ENCODE peak calls at places on chromosomes 1 and 21, in four cellular contexts. One of them, this sample, is unnamed. For H3K9me3, the result is how much of the 10 kb centered on the place peaks cover.

GRCh38 chr1:207817778-207818751 is 66.2 kb downstream of the CD46 start:
- DNase-seq in cardiac muscle cell: no peak
- DNase-seq in PC-3: no peak
- DNase-seq in neural progenitor cell: no peak
- DNase-seq in this sample: no peak

GRCh38 chr1:155226910-155227260 is 18.4 kb downstream of the MTX1 start:
- DNase-seq in cardiac muscle cell: peak
- DNase-seq in neural progenitor cell: peak
- DNase-seq in PC-3: peak
- DNase-seq in this sample: no peak

GRCh38 chr1:103373991-103374390 is 151.5 kb upstream of the RNPC3 start:
- DNase-seq in cardiac muscle cell: no peak
- DNase-seq in neural progenitor cell: no peak
- DNase-seq in PC-3: no peak
- DNase-seq in this sample: no peak

GRCh38 chr21:44085491-44086321 is 21.5 kb upstream of the PWP2 start:
- DNase-seq in PC-3: no peak
- DNase-seq in cardiac muscle cell: no peak
- DNase-seq in neural progenitor cell: no peak
- DNase-seq in this sample: no peak

GRCh38 chr21:44881586-44881939 is 8.1 kb upstream of the PTTG1IP start:
- DNase-seq in PC-3: no peak
- DNase-seq in cardiac muscle cell: no peak
- DNase-seq in neural progenitor cell: no peak
- DNase-seq in this sample: no peak

GRCh38 chr1:17167041-17167782 is 37.7 kb upstream of the PADI1 start:
- DNase-seq in cardiac muscle cell: no peak
- DNase-seq in neural progenitor cell: no peak
- DNase-seq in PC-3: no peak
- DNase-seq in this sample: no peak

GRCh38 chr21:29228306-29228705 is 70.4 kb upstream of the BACH1 start:
- DNase-seq in neural progenitor cell: no peak
- DNase-seq in cardiac muscle cell: no peak
- DNase-seq in PC-3: no peak
- DNase-seq in this sample: no peak

GRCh38 chr1:13700521-13701273 is 709 bp downstream of the PRDM2 start:
- DNase-seq in neural progenitor cell: peak
- DNase-seq in cardiac muscle cell: no peak
- DNase-seq in PC-3: peak
- DNase-seq in this sample: no peak

GRCh38 chr1:158101944-158102343 is 78.8 kb upstream of the CD1D start:
- DNase-seq in PC-3: peak
- DNase-seq in neural progenitor cell: no peak
- DNase-seq in cardiac muscle cell: no peak
- DNase-seq in this sample: no peak

GRCh38 chr1:115475901-115476300 is 137.9 kb upstream of the NGF start:
- DNase-seq in cardiac muscle cell: no peak
- DNase-seq in PC-3: no peak
- DNase-seq in neural progenitor cell: no peak
- DNase-seq in this sample: no peak

GRCh38 chr1:2985694-2986548 is 35.3 kb upstream of the ACTRT2 start:
- DNase-seq in cardiac muscle cell: no peak
- DNase-seq in neural progenitor cell: no peak
- DNase-seq in PC-3: no peak
- DNase-seq in this sample: no peak
- H3K9me3 ChIP-seq in cardiac muscle cell: under half
- H3K9me3 ChIP-seq in neural progenitor cell: under half
- H3K9me3 ChIP-seq in PC-3: under half
- H3K9me3 ChIP-seq in this sample: under half

GRCh38 chr1:199914546-199914945 is 113.0 kb upstream of the NR5A2 start:
- DNase-seq in neural progenitor cell: no peak
- DNase-seq in PC-3: peak
- DNase-seq in cardiac muscle cell: no peak
- DNase-seq in this sample: no peak

GRCh38 chr1:199920635-199921034 is 106.9 kb upstream of the NR5A2 start:
- DNase-seq in neural progenitor cell: no peak
- DNase-seq in PC-3: no peak
- DNase-seq in cardiac muscle cell: no peak
- DNase-seq in this sample: no peak

GRCh38 chr1:199913313-199913712 is 114.2 kb upstream of the NR5A2 start:
- DNase-seq in cardiac muscle cell: no peak
- DNase-seq in PC-3: no peak
- DNase-seq in neural progenitor cell: no peak
- DNase-seq in this sample: no peak

DNA sequence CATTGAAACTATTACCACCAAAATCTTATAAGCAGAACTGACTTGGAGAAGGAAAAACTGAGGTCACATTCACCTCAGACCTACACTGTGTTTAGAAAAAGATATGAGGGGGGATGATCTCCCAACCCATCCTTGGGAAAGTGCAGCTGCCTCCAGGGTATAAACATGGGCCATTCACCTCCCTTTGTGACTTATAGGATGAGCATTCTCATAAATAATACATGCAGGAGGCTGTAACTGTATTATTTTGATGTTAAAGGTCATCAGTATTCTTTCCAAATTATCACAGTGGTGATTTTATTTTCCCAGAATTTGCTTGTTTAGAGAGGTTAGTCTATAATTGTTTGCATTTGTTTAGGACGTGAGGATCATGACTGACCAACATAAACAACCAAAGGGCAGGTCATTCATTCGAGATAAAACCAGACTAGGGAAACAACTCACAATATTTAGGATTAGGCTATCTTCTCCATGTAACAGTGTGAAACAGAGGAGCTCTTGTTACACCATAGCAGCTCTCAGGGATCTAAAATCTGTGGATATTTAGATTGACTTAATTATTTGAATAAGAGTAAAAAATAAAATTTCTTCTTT is 109.2 kb upstream of the NR5A2 start:
- DNase-seq in neural progenitor cell: no peak
- DNase-seq in PC-3: peak
- DNase-seq in cardiac muscle cell: no peak
- DNase-seq in this sample: no peak
- H3K27ac ChIP-seq in neural progenitor cell: no peak
- H3K27ac ChIP-seq in PC-3: no peak
- H3K27ac ChIP-seq in cardiac muscle cell: no peak
- H3K27ac ChIP-seq in this sample: no peak

GRCh38 chr1:61318319-61319125 is 236.2 kb downstream of the NFIA start:
- DNase-seq in PC-3: peak
- DNase-seq in neural progenitor cell: no peak
- DNase-seq in cardiac muscle cell: peak
- DNase-seq in this sample: no peak
- H3K4me3 ChIP-seq in PC-3: no peak
- H3K4me3 ChIP-seq in neural progenitor cell: no peak
- H3K4me3 ChIP-seq in cardiac muscle cell: no peak
- H3K4me3 ChIP-seq in this sample: no peak

DNA sequence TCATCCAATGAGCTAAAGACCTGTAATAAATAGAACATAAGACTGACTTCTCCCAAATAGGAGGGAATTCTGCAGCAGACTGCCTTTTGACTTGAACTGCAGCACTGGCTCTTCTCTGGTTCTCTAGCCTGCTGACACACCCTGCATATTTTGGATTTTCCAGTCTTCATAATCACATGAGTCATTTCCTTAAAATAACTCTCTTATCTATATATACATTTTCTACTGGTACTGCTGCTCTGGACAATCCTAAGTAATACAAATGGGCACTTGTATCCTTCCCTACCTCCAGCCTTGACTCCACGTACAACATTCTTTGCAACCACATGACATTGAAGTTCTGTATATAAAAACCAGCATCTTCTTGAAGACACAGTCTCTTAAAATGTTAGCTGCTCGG is 429.4 kb upstream of the TMPRSS15 start:
- DNase-seq in PC-3: peak
- DNase-seq in cardiac muscle cell: peak
- DNase-seq in neural progenitor cell: no peak
- DNase-seq in this sample: no peak
- H3K9me3 ChIP-seq in PC-3: under half
- H3K9me3 ChIP-seq in cardiac muscle cell: under half
- H3K9me3 ChIP-seq in neural progenitor cell: under half
- H3K9me3 ChIP-seq in this sample: under half

DNA sequence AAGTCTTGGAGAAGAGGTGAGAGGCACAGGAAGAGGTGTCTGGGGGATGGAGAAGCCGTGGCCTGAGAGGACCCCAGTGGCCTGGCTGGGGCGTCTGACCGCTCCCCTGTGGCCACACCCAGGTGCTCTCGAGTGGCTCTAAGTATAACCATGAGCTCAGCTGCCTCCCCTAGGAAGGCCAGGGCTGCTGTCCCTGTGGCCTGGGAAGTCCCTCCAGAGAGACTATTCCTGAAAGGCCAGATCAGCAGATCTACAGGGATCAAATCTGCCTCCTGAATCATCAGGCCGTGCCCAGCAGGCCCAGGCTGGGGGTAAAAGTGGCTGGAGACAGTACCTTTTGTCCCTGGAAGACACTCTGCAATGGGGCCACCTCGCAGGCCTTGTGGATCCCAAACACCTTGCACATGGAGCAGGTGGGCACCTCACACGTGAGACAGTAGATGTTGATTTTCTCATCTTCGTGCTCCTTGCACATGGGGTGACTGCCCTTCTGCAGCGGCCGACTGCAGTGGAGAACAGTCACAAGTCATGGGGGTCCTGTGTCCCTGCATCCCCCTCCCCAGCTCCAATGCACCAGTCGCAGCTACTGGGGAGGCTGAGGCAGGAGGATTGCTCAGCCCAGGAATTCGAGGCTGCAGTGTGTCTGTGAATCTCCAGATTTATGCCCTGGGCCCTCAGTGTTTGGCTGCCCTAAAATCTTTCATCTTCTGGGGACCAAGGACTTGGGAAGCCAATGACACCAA is 6.4 kb downstream of the TRIM63 start:
- DNase-seq in cardiac muscle cell: no peak
- DNase-seq in neural progenitor cell: no peak
- DNase-seq in PC-3: no peak
- DNase-seq in this sample: no peak
- H3K27ac ChIP-seq in cardiac muscle cell: no peak
- H3K27ac ChIP-seq in neural progenitor cell: no peak
- H3K27ac ChIP-seq in PC-3: no peak
- H3K27ac ChIP-seq in this sample: no peak